ENCODE peak calls at places on chromosomes 4 and X, in seven cellular contexts. T is breast epithelium, J is stomach, O is ovary, L is sigmoid colon, P is IMR-90, Y is transverse colon. E is an unnamed sample.

GRCh38 chr4:5543681-5544080 is 164.7 kb downstream of the EVC2 start:
- DNase-seq in J (no peak), T (no peak), Y (no peak), O (no peak), L (no peak), P (no peak), E (no peak)

GRCh38 chrX:18206657-18207056 is 14.0 kb downstream of the BEND2 start:
- DNase-seq in Y (no peak), J (no peak), L (no peak), P (no peak), T (no peak), O (no peak), E (no peak)

GRCh38 chr4:188127157-188127874 is 11.9 kb upstream of the TRIML1 start:
- DNase-seq in L (no peak), Y (no peak), T (no peak), O (no peak), J (no peak), P (peak; percentile 94), E (no peak)

GRCh38 chr4:26525136-26525535 is 34.9 kb upstream of the CCKAR start:
- DNase-seq in P (peak; percentile 77), L (no peak), O (no peak), Y (no peak), J (no peak), T (no peak), E (no peak)

GRCh38 chr4:69490271-69490670 is 5.4 kb downstream of the UGT2B4 start:
- DNase-seq in J (no peak), O (no peak), L (no peak), P (no peak), T (no peak), Y (no peak), E (no peak)

GRCh38 chrX:10582945-10583344 is 37.4 kb downstream of the MID1 start:
- DNase-seq in T (no peak), L (no peak), P (peak; percentile 73), O (no peak), J (no peak), Y (no peak), E (no peak)

GRCh38 chr4:32798471-32798870 is 2078.3 kb downstream of the PCDH7 start:
- DNase-seq in Y (no peak), J (no peak), L (no peak), O (no peak), T (no peak), P (no peak), E (no peak)

GRCh38 chrX:22060451-22060940 is 28.4 kb downstream of the PHEX start:
- DNase-seq in T (no peak), L (no peak), Y (no peak), J (no peak), O (no peak), P (peak; percentile 55), E (peak; percentile 35)

GRCh38 chr4:74796631-74797030 is 2.3 kb upstream of the BTC start:
- DNase-seq in Y (no peak), P (no peak), T (no peak), L (no peak), J (no peak), O (no peak), E (no peak)

GRCh38 chr4:92236907-92237306 is 66.9 kb upstream of the GRID2 start:
- DNase-seq in Y (no peak), P (peak; percentile 77), T (no peak), L (no peak), J (no peak), O (no peak), E (no peak)

GRCh38 chr4:57249083-57249482 is 138.9 kb upstream of the IGFBP7 start:
- DNase-seq in O (no peak), P (peak; percentile 4), L (no peak), Y (no peak), J (no peak), T (no peak), E (no peak)

GRCh38 chr4:26420903-26421302 is 69.4 kb downstream of the CCKAR start:
- DNase-seq in T (no peak), L (no peak), P (peak; percentile 56), O (no peak), J (no peak), Y (no peak), E (no peak)

GRCh38 chrX:12548746-12549145 is 242.5 kb upstream of the PRPS2 start:
- DNase-seq in L (no peak), O (no peak), Y (no peak), J (no peak), T (no peak), P (peak; percentile 17), E (peak; percentile 23)

GRCh38 chr4:89121711-89122387 is 10.5 kb downstream of the TIGD2 start:
- DNase-seq in O (no peak), P (no peak), Y (no peak), J (peak; percentile 58), L (no peak), T (no peak), E (no peak)

GRCh38 chr4:181966084-181966483 is 277.1 kb upstream of the TENM3 start:
- DNase-seq in O (no peak), Y (no peak), J (no peak), P (peak; percentile 68), L (no peak), T (no peak), E (no peak)

GRCh38 chr4:94491322-94491721 is 39.6 kb downstream of the PDLIM5 start:
- DNase-seq in T (no peak), L (no peak), J (no peak), P (peak; percentile 52), Y (no peak), O (no peak), E (no peak)

GRCh38 chr4:142406051-142406549 is 440.0 kb downstream of the INPP4B start:
- DNase-seq in P (no peak), O (no peak), L (no peak), J (no peak), Y (no peak), T (no peak), E (no peak)

GRCh38 chr4:125849869-125850268 is 535.1 kb downstream of the FAT4 start:
- DNase-seq in P (peak; percentile 68), T (no peak), Y (no peak), J (no peak), L (no peak), O (no peak), E (no peak)

GRCh38 chr4:6658635-6659075 is 18.2 kb downstream of the MRFAP1 start:
- DNase-seq in T (no peak), O (peak; percentile 39), J (no peak), P (peak; percentile 28), L (no peak), Y (peak; percentile 28), E (no peak)

GRCh38 chrX:121085612-121086010 is 38.2 kb downstream of the GLUD2 start:
- DNase-seq in P (no peak), J (no peak), T (no peak), Y (no peak), L (no peak), O (no peak), E (no peak)

GRCh38 chr4:37601527-37601926 is 84.6 kb downstream of the RELL1 start:
- DNase-seq in O (no peak), P (peak; percentile 56), T (no peak), J (peak; percentile 68), L (no peak), Y (peak; percentile 36), E (peak; percentile 88)

GRCh38 chr4:111512081-111512774 is 633.0 kb upstream of the FAM241A start:
- DNase-seq in J (no peak), L (no peak), P (peak; percentile 95), Y (no peak), O (no peak), T (no peak), E (peak; percentile 16)

DNA sequence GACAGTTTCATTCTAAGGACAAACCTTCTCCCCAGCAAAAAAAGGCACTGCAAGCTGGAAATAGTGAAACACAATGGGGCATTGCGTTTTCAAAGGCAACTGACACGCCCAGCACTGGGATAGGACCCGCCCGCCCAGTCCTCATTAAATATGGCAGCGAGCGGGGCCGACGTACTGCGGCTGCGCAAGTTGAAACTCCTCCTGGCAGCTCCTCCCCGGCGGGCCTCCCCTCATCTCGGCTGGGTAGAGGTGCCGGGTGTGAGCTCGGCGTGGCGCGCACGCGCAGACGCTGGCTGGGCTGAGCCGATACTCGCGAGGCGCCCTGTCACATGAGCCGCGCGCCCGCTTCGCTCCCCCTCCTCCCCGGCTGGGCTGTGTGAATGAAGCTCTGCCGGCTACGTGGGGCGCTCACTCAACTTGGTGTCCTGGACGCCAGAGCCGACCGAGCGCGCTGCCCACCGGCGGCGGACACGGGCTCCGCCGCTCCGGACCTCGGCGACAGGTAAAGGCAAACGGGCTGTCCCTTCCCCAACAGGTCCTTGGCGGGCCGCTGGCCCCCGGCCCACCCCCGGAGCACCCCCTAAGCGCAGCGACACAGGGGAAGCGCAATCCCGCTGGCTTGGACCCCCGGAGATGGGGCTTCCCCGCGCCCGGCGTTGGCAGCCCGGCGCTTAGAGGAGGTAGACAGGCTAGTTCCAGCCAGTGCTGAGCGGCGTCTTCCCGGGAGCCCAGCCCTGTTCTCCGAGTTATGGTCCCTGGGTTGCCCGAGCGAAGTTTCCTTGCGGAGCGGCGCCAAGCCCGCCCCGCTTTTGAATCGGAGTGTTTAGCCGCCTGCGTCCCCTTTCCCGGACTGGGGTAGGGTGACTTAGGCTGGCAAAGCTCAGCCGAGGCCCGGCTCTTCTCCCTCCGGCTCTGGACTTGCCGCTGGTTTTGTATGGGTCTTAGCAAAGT is at the start of gene CLCN5:
- DNase-seq in Y (peak; percentile 96), P (peak; percentile 91), J (peak; percentile 97), T (peak; percentile 94), O (peak; percentile 95), L (peak; percentile 98), E (peak; percentile 94)
- TF ChIP-seq POLR2A in Y (peak; percentile 52), P (no peak), J (no peak), T (no peak), O (peak; percentile 43), L (peak; percentile 21), E (peak; percentile 49)

GRCh38 chr4:169774466-169775445 is 17.0 kb upstream of the HPF1 start:
- DNase-seq in T (no peak), J (no peak), O (no peak), P (no peak), L (no peak), Y (no peak), E (no peak)
- TF ChIP-seq POLR2A in T (no peak), J (no peak), O (no peak), P (no peak), L (no peak), Y (no peak), E (no peak)

GRCh38 chr4:110196871-110197420 is 1.5 kb downstream of the ELOVL6 start:
- DNase-seq in L (peak; percentile 73), Y (peak; percentile 63), T (peak; percentile 23), O (peak; percentile 37), J (peak; percentile 50), P (peak; percentile 31), E (peak; percentile 75)
- TF ChIP-seq POLR2A in L (no peak), Y (peak; percentile 52), T (no peak), O (no peak), J (no peak), P (no peak), E (no peak)

DNA sequence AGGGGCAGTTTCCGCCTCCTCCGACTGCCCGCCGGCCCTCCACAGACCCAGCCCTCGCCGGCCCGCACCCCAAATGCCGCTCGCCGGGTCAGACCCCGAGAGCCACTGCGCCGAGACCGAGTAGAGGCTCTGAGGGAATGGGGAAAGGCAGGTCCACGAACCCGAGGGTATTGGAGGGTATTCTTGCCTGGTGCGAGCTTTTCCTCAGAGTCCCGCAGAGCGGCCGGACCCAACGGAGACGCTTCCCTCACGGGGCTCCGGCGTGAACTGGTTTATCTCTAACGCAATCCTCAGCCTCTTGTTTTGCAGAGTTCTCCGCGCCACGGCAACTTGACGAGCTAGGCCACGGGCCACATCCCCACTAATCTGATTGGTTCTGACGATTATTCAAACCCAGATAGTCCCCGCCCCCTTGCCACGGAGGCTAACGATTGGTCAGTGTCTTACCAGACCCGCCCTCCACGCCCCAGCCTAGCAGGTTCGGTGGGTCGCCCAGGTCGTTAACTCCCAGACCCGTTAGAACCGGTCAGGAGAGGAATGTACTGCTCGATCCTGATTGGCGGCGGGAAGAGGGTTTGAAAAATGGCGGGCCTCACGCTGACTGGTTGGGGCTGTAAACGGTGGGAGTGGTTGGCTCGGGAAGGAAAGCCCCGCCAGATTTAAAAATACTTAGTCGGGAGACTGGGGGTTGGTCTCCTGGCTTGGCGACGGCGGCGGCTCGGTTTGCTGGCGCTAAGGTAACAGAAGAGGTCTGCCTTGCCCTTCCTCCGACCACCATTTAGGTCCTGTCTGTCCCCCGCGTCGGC is at the start of gene HMGB2:
- DNase-seq in Y (peak; percentile 100), L (peak; percentile 100), T (peak; percentile 100), P (peak; percentile 100), O (peak; percentile 100), J (peak; percentile 100), E (peak; percentile 100)
- TF ChIP-seq POLR2A in Y (peak; percentile 99), L (peak; percentile 99), T (peak; percentile 100), P (peak; percentile 98), O (peak; percentile 96), J (no peak), E (peak; percentile 96)